ENCODE peak calls at places on chromosomes 13 and 19, in four cellular contexts. E, N, C and R are unnamed samples.

GRCh38 chr13:50456111-50456510 is 387.4 kb downstream of the DLEU7 start:
- DNase-seq in E (no peak), N (no peak), C (no peak), R (no peak)

GRCh38 chr13:106680796-106681482 is 113.0 kb upstream of the ARGLU1 start:
- DNase-seq in E (no peak), N (no peak), C (no peak), R (no peak)

GRCh38 chr19:40756502-40757110 is 5.6 kb downstream of the SNRPA start:
- DNase-seq in C (no peak), E (no peak), N (no peak), R (no peak)

GRCh38 chr13:56700324-56700723 is 440.4 kb upstream of the PRR20A start:
- DNase-seq in C (no peak), N (no peak), E (no peak), R (no peak)

GRCh38 chr13:40613192-40613818 is 53.1 kb downstream of the FOXO1 start:
- DNase-seq in E (no peak), N (no peak), C (no peak), R (no peak)

GRCh38 chr19:33302175-33302973 is at the start of gene CEBPA:
- DNase-seq in C (peak; percentile 35), N (no peak), E (peak; percentile 72), R (peak; percentile 32)

GRCh38 chr19:4007836-4008539 is 452 bp downstream of the PIAS4 start:
- DNase-seq in N (no peak), E (no peak), C (no peak), R (no peak)

GRCh38 chr13:46638262-46638661 is 85.3 kb downstream of the LRCH1 start:
- DNase-seq in N (no peak), C (no peak), E (no peak), R (no peak)

GRCh38 chr19:38402623-38402966 is 298 bp upstream of the FAM98C start:
- DNase-seq in E (no peak), C (no peak), N (no peak), R (no peak)

GRCh38 chr13:52455677-52456041 is 381 bp downstream of the CKAP2 start:
- DNase-seq in E (peak; percentile 43), C (peak; percentile 37), N (no peak), R (no peak)
- H3K4me3 ChIP-seq in E (peak overlapping the region; percentile 89), C (peak overlapping the region; percentile 97), N (peak overlapping the region; percentile 86), R (peak overlapping the region; percentile 92)

GRCh38 chr19:34556500-34556899 is 74.9 kb downstream of the WTIP start:
- DNase-seq in E (no peak), C (peak; percentile 34), N (peak; percentile 2), R (no peak)

GRCh38 chr19:34549833-34550232 is 68.3 kb downstream of the WTIP start:
- DNase-seq in N (no peak), C (no peak), E (no peak), R (no peak)

GRCh38 chr19:34559045-34559444 is 77.5 kb downstream of the WTIP start:
- DNase-seq in C (no peak), N (no peak), E (no peak), R (no peak)

GRCh38 chr19:34560229-34560628 is 78.7 kb downstream of the WTIP start:
- DNase-seq in E (no peak), C (no peak), N (no peak), R (no peak)

DNA sequence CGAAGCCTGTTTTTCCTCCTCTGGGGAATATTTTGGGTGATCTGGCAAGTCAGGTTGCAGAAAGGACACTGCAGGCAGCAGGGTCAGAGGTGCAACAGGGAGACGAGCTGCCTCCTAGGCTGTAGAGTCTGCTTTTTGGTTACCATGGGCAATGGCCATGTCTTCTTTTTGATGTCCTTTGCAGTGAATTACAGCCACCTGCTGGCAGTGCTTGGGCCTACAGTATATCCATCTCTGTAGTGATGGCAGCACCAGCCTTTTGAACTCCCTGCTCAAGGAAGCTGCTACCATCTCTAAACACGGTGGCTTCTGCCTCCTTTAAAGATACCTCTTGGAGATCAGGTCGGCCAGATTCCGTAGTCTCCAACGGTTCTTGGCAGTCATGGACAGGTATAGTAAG is 73.9 kb downstream of the WTIP start:
- DNase-seq in N (no peak), C (peak; percentile 25), E (no peak), R (no peak)
- TF ChIP-seq CTCF in N (peak; percentile 22), C (peak; percentile 29), E (peak; percentile 26), R (peak; percentile 22)

GRCh38 chr19:5303208-5303607 is 37.4 kb downstream of the PTPRS start:
- DNase-seq in E (no peak), C (no peak), N (no peak), R (no peak)
- H3K4me3 ChIP-seq in E (no peak overlapping the region), C (no peak overlapping the region), N (no peak overlapping the region), R (no peak overlapping the region)

GRCh38 chr13:59157181-59157580 is 1006.5 kb downstream of the DIAPH3 start:
- DNase-seq in C (no peak), E (no peak), N (no peak), R (no peak)
- TF ChIP-seq CTCF in C (no peak), E (no peak), N (no peak), R (no peak)

GRCh38 chr13:24267283-24267682 is 42.1 kb upstream of the C1QTNF9 start:
- DNase-seq in C (no peak), E (no peak), N (no peak), R (no peak)
- H3K4me3 ChIP-seq in C (no peak overlapping the region), E (no peak overlapping the region), N (no peak overlapping the region), R (no peak overlapping the region)

DNA sequence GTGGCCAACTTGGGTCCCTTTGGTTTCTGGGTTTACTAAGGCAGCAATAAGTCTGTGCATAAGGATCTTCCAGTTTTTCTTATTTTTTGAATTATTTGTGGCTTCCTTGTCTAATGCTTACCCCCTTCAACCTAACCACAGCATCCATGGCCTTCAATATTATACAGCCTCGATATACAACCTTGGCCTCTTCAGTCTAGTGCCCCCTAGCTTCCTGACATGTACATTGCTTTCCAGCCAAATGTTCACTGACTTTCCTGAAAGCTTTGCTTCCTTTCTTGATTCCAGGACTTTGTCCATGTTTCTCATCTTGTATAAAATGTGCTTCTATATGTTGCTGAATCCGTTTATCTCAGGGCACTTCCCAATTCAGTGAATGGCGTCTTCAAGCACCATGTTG is 310.1 kb downstream of the OLFM4 start:
- DNase-seq in N (no peak), E (no peak), C (no peak), R (no peak)
- TF ChIP-seq CTCF in N (no peak), E (no peak), C (no peak), R (no peak)

GRCh38 chr19:48415395-48415794 is 21.9 kb downstream of the GRIN2D start:
- DNase-seq in E (peak; percentile 36), C (peak; percentile 65), N (no peak), R (no peak)
- H3K4me3 ChIP-seq in E (no peak overlapping the region), C (peak overlapping the region; percentile 43), N (no peak overlapping the region), R (peak overlapping the region; percentile 30)

GRCh38 chr19:18412610-18413239 is 6.5 kb upstream of the SSBP4 start:
- DNase-seq in E (no peak), N (no peak), C (no peak), R (no peak)

GRCh38 chr19:18406749-18407148 is 9.3 kb upstream of the LRRC25 start:
- DNase-seq in E (no peak), C (no peak), N (no peak), R (no peak)

DNA sequence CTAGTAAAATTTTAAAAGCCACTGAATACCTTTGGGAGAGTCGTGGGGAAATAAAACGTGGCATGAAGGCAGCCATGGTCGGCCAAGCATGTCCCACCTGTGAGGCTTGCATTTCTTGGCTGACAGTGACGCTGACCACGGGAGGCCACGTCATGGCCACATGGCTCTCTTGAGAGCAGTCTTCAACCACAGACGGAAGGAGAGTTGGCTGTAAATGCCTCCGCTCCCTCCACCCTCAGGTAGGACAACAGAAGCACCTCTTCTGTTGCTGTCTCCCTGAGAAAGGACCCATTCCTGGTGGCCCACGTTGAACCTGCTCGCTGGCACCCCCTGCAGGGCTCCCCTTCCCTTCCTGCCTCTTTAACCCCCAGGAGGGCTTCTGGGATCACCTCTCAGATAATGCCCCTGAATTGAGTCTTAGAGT is 10.6 kb upstream of the LRRC25 start:
- DNase-seq in E (no peak), C (no peak), N (no peak), R (no peak)
- TF ChIP-seq CTCF in E (peak; percentile 33), C (peak; percentile 64), N (peak; percentile 50), R (peak; percentile 59)

DNA sequence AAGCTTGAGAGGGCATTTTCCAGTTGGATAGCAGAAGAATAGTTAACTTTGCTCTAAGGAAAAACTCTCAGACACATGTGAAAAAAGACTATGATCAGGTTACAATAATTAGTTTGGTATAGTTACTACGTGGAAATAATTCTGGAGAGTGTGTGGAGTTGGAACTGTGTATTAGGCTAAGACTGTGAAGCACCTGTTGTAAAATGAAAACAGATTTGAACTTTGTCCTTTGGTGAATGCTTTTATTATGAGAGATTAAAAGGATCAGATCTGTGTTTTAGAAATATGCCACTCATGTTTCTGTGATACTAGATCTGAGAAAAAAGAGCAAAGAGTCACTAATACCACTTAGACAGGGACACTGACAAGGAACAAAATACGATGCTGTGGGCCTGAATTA is 807.5 kb upstream of the ATXN8OS start:
- DNase-seq in C (no peak), N (no peak), E (no peak), R (no peak)
- H3K4me3 ChIP-seq in C (no peak overlapping the region), N (no peak overlapping the region), E (no peak overlapping the region), R (no peak overlapping the region)

GRCh38 chr19:10566658-10567410 is 1.0 kb upstream of the KRI1 start:
- DNase-seq in N (no peak), E (no peak), C (no peak), R (no peak)

GRCh38 chr19:10565028-10565566 is 713 bp downstream of the KRI1 start:
- DNase-seq in C (peak; percentile 24), E (peak; percentile 21), N (no peak), R (no peak)

GRCh38 chr19:10566408-10566657 is 523 bp upstream of the KRI1 start:
- DNase-seq in E (no peak), N (no peak), C (no peak), R (no peak)

GRCh38 chr19:10567696-10568443 is 909 bp downstream of the CDKN2D start:
- DNase-seq in C (no peak), N (no peak), E (no peak), R (no peak)

DNA sequence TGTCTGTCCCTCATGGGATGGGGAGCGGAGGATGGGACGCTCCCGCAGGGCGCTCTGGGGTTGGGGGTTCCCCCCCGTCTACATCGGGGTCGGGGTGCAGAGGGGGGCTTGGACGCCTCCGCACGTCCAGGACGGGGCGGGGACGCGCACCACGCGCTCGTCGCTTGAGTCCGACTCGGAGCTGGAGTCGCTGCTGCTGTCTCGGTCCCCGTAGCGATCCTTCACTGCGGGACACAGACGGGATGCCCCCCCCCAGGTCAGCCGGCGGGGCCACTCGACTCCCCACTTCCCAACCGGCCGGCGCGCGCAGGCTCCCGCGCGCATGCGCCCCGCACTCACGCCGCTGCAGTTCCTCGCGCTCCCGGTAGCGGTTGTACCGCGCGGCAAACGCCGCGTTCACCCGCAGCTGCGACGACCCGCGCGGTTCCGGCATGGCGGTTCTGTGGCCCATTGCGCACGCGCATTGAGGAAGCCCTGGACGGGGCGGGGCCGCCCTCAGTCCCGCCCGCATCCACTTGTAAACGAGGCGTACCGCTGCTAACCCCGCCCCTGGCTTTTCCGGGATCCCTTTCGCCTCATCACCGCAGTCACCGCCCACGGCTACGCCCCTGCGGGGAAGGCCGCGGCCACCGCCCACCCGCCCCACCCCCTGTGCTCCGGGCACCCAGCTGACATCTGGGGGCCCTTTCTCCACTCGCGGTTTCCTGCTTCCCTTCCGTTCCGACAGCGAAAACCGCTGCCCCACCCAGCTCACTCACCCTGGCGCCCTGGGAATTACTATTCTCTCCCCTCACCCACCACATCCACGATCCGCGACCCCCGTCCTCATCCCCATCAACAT is at the start of gene KRI1:
- DNase-seq in E (peak; percentile 95), C (peak; percentile 96), N (peak; percentile 91), R (peak; percentile 77)
- TF ChIP-seq CTCF in E (peak; percentile 49), C (no peak), N (no peak), R (peak; percentile 26)